ENCODE peak calls at places on chromosomes 4 and X, in four cellular contexts. One of them, this sample, is unnamed.

GRCh38 chr4:6200922-6201362 is 593 bp upstream of the JAKMIP1 start:
- DNase-seq in stomach: no peak
- DNase-seq in neural crest cell: no peak
- DNase-seq in choroid plexus epithelial cell: no peak
- DNase-seq in this sample: no peak

GRCh38 chr4:4415806-4416805 is 29.2 kb downstream of the NSG1 start:
- DNase-seq in stomach: no peak
- DNase-seq in neural crest cell: no peak
- DNase-seq in choroid plexus epithelial cell: no peak
- DNase-seq in this sample: no peak

GRCh38 chrX:119828446-119828845 is 24.3 kb downstream of the UPF3B start:
- DNase-seq in stomach: no peak
- DNase-seq in neural crest cell: no peak
- DNase-seq in choroid plexus epithelial cell: no peak
- DNase-seq in this sample: no peak

GRCh38 chr4:72295966-72296557 is 264.3 kb downstream of the NPFFR2 start:
- DNase-seq in stomach: no peak
- DNase-seq in neural crest cell: no peak
- DNase-seq in choroid plexus epithelial cell: peak; percentile 84
- DNase-seq in this sample: no peak

GRCh38 chrX:4762196-4762595 is 1048.7 kb upstream of the PRKX start:
- DNase-seq in stomach: no peak
- DNase-seq in neural crest cell: no peak
- DNase-seq in choroid plexus epithelial cell: no peak
- DNase-seq in this sample: no peak

GRCh38 chr4:1172228-1172851 is at the start of gene SPON2:
- DNase-seq in stomach: no peak
- DNase-seq in neural crest cell: no peak
- DNase-seq in choroid plexus epithelial cell: peak; percentile 81
- DNase-seq in this sample: no peak

GRCh38 chr4:37516057-37516775 is 170.0 kb downstream of the RELL1 start:
- DNase-seq in stomach: no peak
- DNase-seq in neural crest cell: no peak
- DNase-seq in choroid plexus epithelial cell: no peak
- DNase-seq in this sample: no peak

GRCh38 chr4:81531410-81531809 is 59.7 kb upstream of the RASGEF1B start:
- DNase-seq in stomach: no peak
- DNase-seq in neural crest cell: no peak
- DNase-seq in choroid plexus epithelial cell: no peak
- DNase-seq in this sample: no peak

GRCh38 chr4:158775091-158775651 is 6.3 kb downstream of the FNIP2 start:
- DNase-seq in stomach: no peak
- DNase-seq in neural crest cell: no peak
- DNase-seq in choroid plexus epithelial cell: peak; percentile 76
- DNase-seq in this sample: no peak

GRCh38 chr4:169984745-169985144 is 41.5 kb downstream of the MFAP3L start:
- DNase-seq in stomach: no peak
- DNase-seq in neural crest cell: no peak
- DNase-seq in choroid plexus epithelial cell: no peak
- DNase-seq in this sample: no peak

GRCh38 chr4:59629348-59629747 is 1570.8 kb upstream of the ADGRL3 start:
- DNase-seq in stomach: no peak
- DNase-seq in neural crest cell: no peak
- DNase-seq in choroid plexus epithelial cell: no peak
- DNase-seq in this sample: no peak

GRCh38 chr4:61332671-61333070 is 132.5 kb downstream of the ADGRL3 start:
- DNase-seq in stomach: no peak
- DNase-seq in neural crest cell: no peak
- DNase-seq in choroid plexus epithelial cell: peak; percentile 26
- DNase-seq in this sample: no peak

GRCh38 chrX:138756234-138756633 is 44.7 kb upstream of the FGF13 start:
- DNase-seq in stomach: no peak
- DNase-seq in neural crest cell: peak; percentile 28
- DNase-seq in choroid plexus epithelial cell: peak; percentile 1
- DNase-seq in this sample: peak; percentile 2

GRCh38 chrX:65581661-65582339 is 47.2 kb upstream of the LAS1L start:
- DNase-seq in stomach: peak; percentile 65
- DNase-seq in neural crest cell: peak; percentile 48
- DNase-seq in choroid plexus epithelial cell: peak; percentile 65
- DNase-seq in this sample: peak; percentile 60

GRCh38 chr4:48138936-48139335 is 4.9 kb upstream of the TXK start:
- DNase-seq in stomach: no peak
- DNase-seq in neural crest cell: no peak
- DNase-seq in choroid plexus epithelial cell: no peak
- DNase-seq in this sample: no peak

GRCh38 chrX:38183577-38183976 is 37.1 kb downstream of the SRPX start:
- DNase-seq in stomach: no peak
- DNase-seq in neural crest cell: no peak
- DNase-seq in choroid plexus epithelial cell: no peak
- DNase-seq in this sample: no peak

GRCh38 chr4:4384837-4385236 is 2.1 kb upstream of the NSG1 start:
- DNase-seq in stomach: no peak
- DNase-seq in neural crest cell: no peak
- DNase-seq in choroid plexus epithelial cell: peak; percentile 32
- DNase-seq in this sample: no peak

GRCh38 chrX:135437867-135438733 is 16.4 kb downstream of the SMIM10L2A start:
- DNase-seq in stomach: no peak
- DNase-seq in neural crest cell: no peak
- DNase-seq in choroid plexus epithelial cell: no peak
- DNase-seq in this sample: peak; percentile 23

GRCh38 chr4:80184053-80184790 is 13.1 kb upstream of the PRDM8 start:
- DNase-seq in stomach: peak; percentile 83
- DNase-seq in neural crest cell: peak; percentile 84
- DNase-seq in choroid plexus epithelial cell: peak; percentile 82
- DNase-seq in this sample: peak; percentile 92

GRCh38 chr4:143587703-143588102 is 74.2 kb downstream of the SMARCA5 start:
- DNase-seq in stomach: no peak
- DNase-seq in neural crest cell: no peak
- DNase-seq in choroid plexus epithelial cell: peak; percentile 23
- DNase-seq in this sample: no peak

DNA sequence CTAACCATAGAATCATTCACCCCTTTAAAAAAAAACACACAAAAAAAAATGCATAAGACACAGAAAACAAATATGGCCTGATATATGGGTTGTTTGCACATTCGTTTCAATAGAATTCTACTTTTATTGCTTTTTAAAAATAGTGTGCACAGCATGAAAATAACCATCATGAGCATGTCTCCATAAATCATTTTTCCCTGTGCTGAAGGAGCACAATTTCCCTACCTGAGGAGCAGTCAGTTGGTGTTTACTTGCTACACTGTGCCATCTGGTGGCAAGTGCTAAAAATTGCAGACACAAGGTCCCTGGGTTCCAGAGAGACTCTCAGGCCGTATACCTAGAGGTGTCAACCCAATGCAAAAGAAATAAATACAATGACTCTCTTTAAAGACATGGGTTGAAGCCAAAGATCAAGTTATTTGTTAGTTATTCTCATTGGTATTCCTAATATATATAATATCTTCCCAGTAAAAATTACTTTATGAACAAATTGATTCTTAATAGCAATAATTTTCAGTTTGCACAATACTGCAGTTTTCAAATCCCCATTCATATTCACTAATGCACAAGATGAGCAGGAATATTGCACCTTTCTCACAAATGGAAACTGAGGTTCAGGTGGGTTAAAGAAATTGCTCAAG is 551.4 kb downstream of the IQCM start:
- DNase-seq in stomach: peak; percentile 25
- DNase-seq in neural crest cell: peak; percentile 16
- DNase-seq in choroid plexus epithelial cell: peak; percentile 83
- DNase-seq in this sample: peak; percentile 30
- TF ChIP-seq CTCF in stomach: no peak
- TF ChIP-seq CTCF in neural crest cell: peak; percentile 79
- TF ChIP-seq CTCF in choroid plexus epithelial cell: peak; percentile 83
- TF ChIP-seq CTCF in this sample: no peak

GRCh38 chr4:7650606-7651400 is 216.1 kb upstream of the PSAPL1 start:
- DNase-seq in stomach: no peak
- DNase-seq in neural crest cell: peak; percentile 28
- DNase-seq in choroid plexus epithelial cell: peak; percentile 39
- DNase-seq in this sample: no peak

GRCh38 chr4:7651461-7651921 is 216.8 kb upstream of the PSAPL1 start:
- DNase-seq in stomach: no peak
- DNase-seq in neural crest cell: no peak
- DNase-seq in choroid plexus epithelial cell: peak; percentile 68
- DNase-seq in this sample: no peak

GRCh38 chr4:7649411-7649740 is 214.6 kb upstream of the PSAPL1 start:
- DNase-seq in stomach: no peak
- DNase-seq in neural crest cell: no peak
- DNase-seq in choroid plexus epithelial cell: no peak
- DNase-seq in this sample: no peak

GRCh38 chr4:7648813-7649395 is 214.2 kb upstream of the PSAPL1 start:
- DNase-seq in stomach: no peak
- DNase-seq in neural crest cell: no peak
- DNase-seq in choroid plexus epithelial cell: no peak
- DNase-seq in this sample: no peak

GRCh38 chr4:7649741-7650531 is 215.2 kb upstream of the PSAPL1 start:
- DNase-seq in stomach: no peak
- DNase-seq in neural crest cell: no peak
- DNase-seq in choroid plexus epithelial cell: peak; percentile 92
- DNase-seq in this sample: no peak
- TF ChIP-seq CTCF in stomach: no peak
- TF ChIP-seq CTCF in neural crest cell: no peak
- TF ChIP-seq CTCF in choroid plexus epithelial cell: peak; percentile 21
- TF ChIP-seq CTCF in this sample: no peak

DNA sequence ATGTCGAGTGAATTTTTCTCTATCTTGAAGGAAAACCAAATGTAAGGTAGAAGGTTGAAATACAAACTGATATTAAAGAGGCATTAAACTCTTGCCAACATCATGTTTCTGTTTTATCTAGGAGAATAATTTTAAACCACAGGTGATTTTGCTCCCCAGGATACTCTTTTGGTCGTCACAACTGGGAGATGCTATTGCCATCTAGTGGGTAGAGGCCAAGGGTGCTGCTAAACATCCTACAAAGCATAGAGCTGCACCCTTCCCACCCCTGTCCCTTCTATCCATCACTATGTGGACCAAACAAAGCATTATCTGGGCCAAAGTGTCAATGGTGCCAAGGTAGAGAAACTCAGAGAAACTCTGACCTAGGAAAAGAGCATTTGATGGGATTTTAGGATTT is 154.6 kb upstream of the MAGEB2 start:
- DNase-seq in stomach: no peak
- DNase-seq in neural crest cell: no peak
- DNase-seq in choroid plexus epithelial cell: peak; percentile 44
- DNase-seq in this sample: peak; percentile 18
- TF ChIP-seq CTCF in stomach: no peak
- TF ChIP-seq CTCF in neural crest cell: peak; percentile 70
- TF ChIP-seq CTCF in choroid plexus epithelial cell: peak; percentile 66
- TF ChIP-seq CTCF in this sample: no peak

GRCh38 chr4:70531981-70532380 is 13.6 kb downstream of the AMTN start:
- DNase-seq in stomach: no peak
- DNase-seq in neural crest cell: no peak
- DNase-seq in choroid plexus epithelial cell: peak; percentile 5
- DNase-seq in this sample: no peak
- TF ChIP-seq CTCF in stomach: no peak
- TF ChIP-seq CTCF in neural crest cell: peak; percentile 34
- TF ChIP-seq CTCF in choroid plexus epithelial cell: no peak
- TF ChIP-seq CTCF in this sample: no peak

DNA sequence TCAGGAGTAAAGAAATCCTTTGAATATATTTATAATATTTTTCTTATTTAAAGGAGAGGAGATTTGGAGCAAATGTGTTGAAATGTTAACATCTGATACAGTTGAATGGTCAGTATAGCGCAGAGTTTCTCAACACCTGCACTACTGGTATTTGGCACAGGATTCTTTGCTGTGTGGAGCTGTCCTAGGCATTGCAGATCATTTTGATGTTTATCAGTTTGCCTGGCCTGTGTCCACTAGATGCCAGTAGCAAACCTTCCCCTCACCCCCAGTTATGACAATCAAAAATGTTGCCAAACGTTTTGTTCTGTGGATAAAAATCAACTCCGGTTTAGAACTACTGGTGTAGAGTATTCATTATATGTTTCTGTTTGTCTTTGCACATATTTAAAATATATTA is 765.3 kb upstream of the SLIT2 start:
- DNase-seq in stomach: no peak
- DNase-seq in neural crest cell: no peak
- DNase-seq in choroid plexus epithelial cell: peak; percentile 45
- DNase-seq in this sample: peak; percentile 17
- TF ChIP-seq CTCF in stomach: no peak
- TF ChIP-seq CTCF in neural crest cell: no peak
- TF ChIP-seq CTCF in choroid plexus epithelial cell: peak; percentile 50
- TF ChIP-seq CTCF in this sample: no peak

GRCh38 chr4:118772149-118773081 is 63.5 kb downstream of the SEC24D start:
- DNase-seq in stomach: no peak
- DNase-seq in neural crest cell: no peak
- DNase-seq in choroid plexus epithelial cell: peak; percentile 84
- DNase-seq in this sample: no peak
- TF ChIP-seq CTCF in stomach: no peak
- TF ChIP-seq CTCF in neural crest cell: peak; percentile 75
- TF ChIP-seq CTCF in choroid plexus epithelial cell: peak; percentile 54
- TF ChIP-seq CTCF in this sample: no peak

DNA sequence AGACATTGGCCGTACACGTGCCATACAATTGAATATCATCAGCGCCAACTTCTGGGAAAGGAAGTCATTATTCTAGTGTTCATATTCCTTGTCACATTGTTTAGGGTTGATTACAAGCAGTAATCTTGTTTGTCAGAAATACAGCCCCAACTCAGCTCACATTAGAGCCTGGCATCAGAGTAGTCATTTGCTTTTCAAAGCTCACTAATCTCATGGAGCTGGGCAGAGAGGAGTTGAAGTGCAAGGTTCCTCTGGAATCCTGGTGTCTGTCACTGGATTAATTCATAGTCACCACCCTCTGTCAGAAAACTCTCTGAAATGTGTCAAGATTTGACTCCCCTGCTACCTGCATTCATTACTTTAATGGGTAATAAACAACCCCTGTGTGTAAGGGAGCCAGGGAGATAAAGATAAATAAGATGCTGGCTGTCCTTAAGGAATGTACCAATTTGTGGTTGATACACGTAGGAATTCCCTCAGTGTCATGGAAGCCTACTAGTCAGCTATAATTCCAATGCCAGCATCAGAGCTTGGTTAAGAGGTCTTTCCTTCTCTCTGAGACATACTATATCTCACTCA is 43.7 kb upstream of the S100G start:
- DNase-seq in stomach: no peak
- DNase-seq in neural crest cell: no peak
- DNase-seq in choroid plexus epithelial cell: no peak
- DNase-seq in this sample: no peak
- TF ChIP-seq CTCF in stomach: no peak
- TF ChIP-seq CTCF in neural crest cell: no peak
- TF ChIP-seq CTCF in choroid plexus epithelial cell: no peak
- TF ChIP-seq CTCF in this sample: no peak

This sample was measured in Calu3.